ENCODE peak calls at places on chromosomes 6 and 20, in five cellular contexts. A is posterior cingulate gyrus; O is stimulated activated CD4-positive, alpha-beta T cell treated with anti-CD3 and anti-CD28 coated beads, Interleukin-12 subunit alpha, Interleukin-12 subunit beta, amount 100 ng/mL, for 48 hours; J is foreskin fibroblast; U is HCT116. E is an unnamed sample.
A peak's percentile ranks its signal among the peaks of the same experiment; 100 is the strongest.

GRCh38 chr20:5806457-5807263 is 56.5 kb downstream of the SHLD1 start:
- DNase-seq in A (no peak), J (no peak), U (no peak), O (no peak), E (no peak)

GRCh38 chr20:62285722-62286121 is 17.1 kb upstream of the ADRM1 start:
- DNase-seq in A (no peak), U (no peak), O (no peak), J (no peak), E (no peak)

GRCh38 chr6:123925360-123925759 is 121.7 kb downstream of the NKAIN2 start:
- DNase-seq in O (no peak), U (no peak), J (peak; percentile 18), A (no peak), E (peak; percentile 13)

GRCh38 chr20:59214083-59214482 is 50.5 kb downstream of the ZNF831 start:
- DNase-seq in J (no peak), A (no peak), O (no peak), U (no peak), E (no peak)

GRCh38 chr6:116327803-116328527 is 42.8 kb upstream of the DSE start:
- DNase-seq in A (no peak), J (no peak), O (no peak), U (no peak), E (no peak)

GRCh38 chr6:3573670-3574069 is 116.8 kb upstream of the SLC22A23 start:
- DNase-seq in U (no peak), J (no peak), O (no peak), A (no peak), E (no peak)

GRCh38 chr6:13767121-13767794 is 47.1 kb downstream of the MCUR1 start:
- DNase-seq in O (no peak), A (peak; percentile 37), U (no peak), J (peak; percentile 64), E (no peak)

GRCh38 chr6:152117156-152118129 is 310.0 kb downstream of the ESR1 start:
- DNase-seq in U (no peak), O (no peak), A (no peak), J (peak; percentile 52), E (peak; percentile 26)

GRCh38 chr6:35096129-35096852 is 44.8 kb downstream of the TCP11 start:
- DNase-seq in A (no peak), U (peak; percentile 8), O (no peak), J (peak; percentile 89), E (no peak)

GRCh38 chr6:85537055-85537494 is 56.6 kb downstream of the SNX14 start:
- DNase-seq in O (no peak), J (peak; percentile 42), U (no peak), A (no peak), E (peak; percentile 9)

GRCh38 chr20:4883546-4883945 is 117.8 kb downstream of the SLC23A2 start:
- DNase-seq in O (no peak), U (no peak), J (no peak), A (no peak), E (no peak)

GRCh38 chr6:48032156-48032555 is 78.8 kb downstream of the PTCHD4 start:
- DNase-seq in A (no peak), O (no peak), J (peak; percentile 91), U (no peak), E (no peak)

GRCh38 chr6:21188505-21189223 is 404.9 kb upstream of the SOX4 start:
- DNase-seq in J (no peak), U (no peak), A (no peak), O (no peak), E (no peak)

GRCh38 chr6:21946298-21946783 is 350.5 kb downstream of the PRL start:
- DNase-seq in A (no peak), O (no peak), J (peak; percentile 58), U (no peak), E (no peak)

GRCh38 chr6:150118208-150118607 is 24.6 kb upstream of the PPP1R14C start:
- DNase-seq in A (no peak), J (no peak), U (no peak), O (no peak), E (no peak)

GRCh38 chr6:169618526-169619490 is 83.0 kb downstream of the WDR27 start:
- DNase-seq in U (no peak), J (peak; percentile 83), O (no peak), A (no peak), E (no peak)